ENCODE peak calls at places on chromosomes 4 and X, in eight cellular contexts. W is neural progenitor cell; G is sigmoid colon; F is small intestine; T is IMR-90; E is tibial nerve; V is effector memory CD4-positive, alpha-beta T cell; Z is CD8-positive, alpha-beta T cell. Y is an unnamed sample.

GRCh38 chr4:153153339-153153851 is 50.8 kb upstream of the TRIM2 start:
- DNase-seq in W (peak; percentile 85), G (no peak), F (peak; percentile 68), T (peak; percentile 7), E (no peak), V (peak; percentile 59), Z (peak; percentile 53), Y (no peak)

GRCh38 chrX:107659768-107660167 is 31.5 kb downstream of the PRPS1 start:
- DNase-seq in W (no peak), G (no peak), F (peak; percentile 55), T (peak; percentile 64), E (peak; percentile 43), V (no peak), Z (no peak), Y (no peak)

GRCh38 chr4:8274772-8275241 is 5.3 kb downstream of the HTRA3 start:
- DNase-seq in W (peak; percentile 95), G (peak; percentile 98), F (peak; percentile 18), T (peak; percentile 93), E (peak; percentile 83), V (no peak), Z (no peak), Y (peak; percentile 97)

GRCh38 chr4:11073621-11074051 is 355.1 kb downstream of the HS3ST1 start:
- DNase-seq in W (no peak), G (no peak), F (peak; percentile 15), T (no peak), E (peak; percentile 68), V (no peak), Z (no peak), Y (no peak)

GRCh38 chrX:115650916-115651315 is 89.9 kb downstream of the PLS3 start:
- DNase-seq in W (peak; percentile 74), G (no peak), F (peak; percentile 11), T (peak; percentile 47), E (peak; percentile 27), V (no peak), Z (no peak), Y (no peak)

GRCh38 chr4:22695917-22696316 is 3.2 kb downstream of the GBA3 start:
- DNase-seq in W (no peak), G (no peak), F (peak; percentile 87), T (no peak), E (no peak), V (no peak), Z (no peak), Y (no peak)

GRCh38 chr4:127997534-127998388 is 32.6 kb downstream of the ABHD18 start:
- DNase-seq in W (no peak), G (no peak), F (no peak), T (peak; percentile 63), E (no peak), V (no peak), Z (no peak), Y (no peak)

GRCh38 chrX:68710870-68711576 is 63.6 kb downstream of the STARD8 start:
- DNase-seq in W (peak; percentile 68), G (peak; percentile 77), F (peak; percentile 54), T (peak; percentile 53), E (peak; percentile 28), V (no peak), Z (no peak), Y (no peak)

GRCh38 chrX:133660356-133660755 is 245.1 kb upstream of the GPC4 start:
- DNase-seq in W (no peak), G (no peak), F (no peak), T (peak; percentile 48), E (no peak), V (no peak), Z (no peak), Y (no peak)

GRCh38 chrX:16589211-16589610 is 60.7 kb upstream of the S100G start:
- DNase-seq in W (no peak), G (no peak), F (no peak), T (peak; percentile 76), E (peak; percentile 57), V (no peak), Z (no peak), Y (no peak)

GRCh38 chr4:78528327-78528726 is 23.2 kb upstream of the ANXA3 start:
- DNase-seq in W (no peak), G (no peak), F (no peak), T (peak; percentile 73), E (no peak), V (no peak), Z (no peak), Y (no peak)

GRCh38 chr4:37687175-37687525 is 974 bp upstream of the RELL1 start:
- DNase-seq in W (peak; percentile 18), G (no peak), F (no peak), T (no peak), E (no peak), V (no peak), Z (no peak), Y (peak; percentile 75)

GRCh38 chr4:121736735-121737351 is 28.1 kb downstream of the SMIM43 start:
- DNase-seq in W (peak; percentile 62), G (no peak), F (peak; percentile 24), T (peak; percentile 70), E (peak; percentile 87), V (no peak), Z (no peak), Y (no peak)

GRCh38 chrX:41014776-41015175 is 70.5 kb upstream of the USP9X start:
- DNase-seq in W (no peak), G (no peak), F (no peak), T (peak; percentile 45), E (no peak), V (no peak), Z (no peak), Y (no peak)

GRCh38 chrX:32530802-32531403 is 680.4 kb downstream of the DMD start:
- DNase-seq in W (peak; percentile 79), G (no peak), F (peak; percentile 14), T (peak; percentile 52), E (peak; percentile 46), V (no peak), Z (no peak), Y (no peak)

GRCh38 chr4:19375405-19375804 is 876.3 kb upstream of the SLIT2 start:
- DNase-seq in W (no peak), G (no peak), F (no peak), T (no peak), E (no peak), V (no peak), Z (no peak), Y (no peak)

GRCh38 chrX:30153175-30153880 is 62.0 kb upstream of the MAGEB2 start:
- DNase-seq in W (no peak), G (no peak), F (no peak), T (no peak), E (no peak), V (no peak), Z (no peak), Y (no peak)

GRCh38 chr4:138222041-138222440 is 20.1 kb downstream of the SLC7A11 start:
- DNase-seq in W (no peak), G (no peak), F (no peak), T (peak; percentile 93), E (no peak), V (no peak), Z (no peak), Y (no peak)

GRCh38 chrX:107773906-107774435 is 1.6 kb downstream of the TSC22D3 start:
- DNase-seq in W (no peak), G (no peak), F (peak; percentile 4), T (no peak), E (no peak), V (no peak), Z (no peak), Y (no peak)

GRCh38 chr4:183686461-183686860 is 27.4 kb downstream of the TRAPPC11 start:
- DNase-seq in W (no peak), G (no peak), F (peak; percentile 2), T (no peak), E (no peak), V (no peak), Z (no peak), Y (no peak)
- H3K4me3 ChIP-seq in W (no peak overlapping the region), G (no peak overlapping the region), F (no peak overlapping the region), T (no peak overlapping the region), E (no peak overlapping the region), V (no peak overlapping the region), Z (no peak overlapping the region), Y (no peak overlapping the region)

GRCh38 chr4:2994917-2995316 is 31.5 kb downstream of the GRK4 start:
- DNase-seq in W (no peak), G (no peak), F (no peak), T (no peak), E (no peak), V (no peak), Z (no peak), Y (no peak)
- H3K4me1 ChIP-seq in W (no peaks in the 10 kb centered on the region), G (no peaks in the 10 kb centered on the region), F (no peaks in the 10 kb centered on the region), T (no peaks in the 10 kb centered on the region), E (no peaks in the 10 kb centered on the region), V (no peaks in the 10 kb centered on the region), Z (no peaks in the 10 kb centered on the region), Y (no peaks in the 10 kb centered on the region)

GRCh38 chr4:82706349-82707000 is 92.1 kb downstream of the SCD5 start:
- DNase-seq in W (no peak), G (no peak), F (no peak), T (no peak), E (no peak), V (no peak), Z (no peak), Y (no peak)

GRCh38 chr4:82711158-82711785 is 87.3 kb downstream of the SCD5 start:
- DNase-seq in W (no peak), G (no peak), F (no peak), T (no peak), E (no peak), V (no peak), Z (no peak), Y (no peak)

GRCh38 chr4:82710202-82710929 is 88.2 kb downstream of the SCD5 start:
- DNase-seq in W (peak; percentile 18), G (no peak), F (no peak), T (no peak), E (no peak), V (no peak), Z (no peak), Y (no peak)

GRCh38 chr4:82705881-82706280 is 92.7 kb downstream of the SCD5 start:
- DNase-seq in W (no peak), G (no peak), F (no peak), T (no peak), E (no peak), V (no peak), Z (no peak), Y (no peak)

GRCh38 chr4:82708982-82709381 is 89.6 kb downstream of the SCD5 start:
- DNase-seq in W (no peak), G (no peak), F (no peak), T (no peak), E (no peak), V (no peak), Z (no peak), Y (no peak)
- H3K27ac ChIP-seq in W (no peak overlapping the region), G (no peak overlapping the region), F (no peak overlapping the region), T (no peak overlapping the region), E (no peak overlapping the region), V (no peak overlapping the region), Z (no peak overlapping the region), Y (no peak overlapping the region)

DNA sequence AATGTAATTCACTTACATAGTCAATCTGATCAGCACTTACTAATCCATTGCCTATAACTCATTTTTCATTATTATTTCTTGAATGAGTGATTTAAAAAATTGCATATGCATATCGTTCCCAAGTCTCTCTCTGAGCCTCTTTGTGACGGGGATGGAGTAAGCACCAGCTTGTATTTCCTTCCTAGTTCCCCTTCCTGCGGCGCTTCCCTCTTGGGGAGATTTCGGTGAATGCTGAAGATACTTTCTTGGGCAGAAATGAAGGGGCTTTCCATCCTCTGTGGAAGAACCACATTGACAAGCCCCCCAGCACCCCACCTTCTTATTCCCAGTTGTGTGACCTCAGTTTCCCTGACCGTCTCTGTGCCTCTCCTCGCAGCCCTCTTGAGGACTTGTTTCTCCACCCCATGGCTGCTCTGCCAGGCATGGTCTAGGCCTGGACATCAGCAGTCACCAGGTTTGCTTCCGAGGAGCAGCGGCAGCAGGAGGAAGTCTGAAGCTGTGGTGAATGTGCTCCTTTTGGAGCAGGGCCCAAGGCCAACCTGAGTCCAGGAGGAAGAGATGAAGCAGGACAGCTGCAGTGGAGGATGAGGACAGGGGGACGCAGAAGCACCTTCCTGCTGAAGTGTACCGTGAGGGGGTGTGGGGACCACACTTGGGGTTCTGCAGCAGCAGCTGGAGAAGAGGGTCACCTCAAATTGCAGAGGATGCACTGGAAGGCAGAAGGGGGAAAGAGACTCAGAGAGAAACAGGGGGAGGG is 124.9 kb downstream of the IRF2 start:
- DNase-seq in W (no peak), G (no peak), F (peak; percentile 70), T (no peak), E (no peak), V (no peak), Z (no peak), Y (no peak)
- H3K4me3 ChIP-seq in W (no peak overlapping the region), G (no peak overlapping the region), F (no peak overlapping the region), T (no peak overlapping the region), E (no peak overlapping the region), V (no peak overlapping the region), Z (no peak overlapping the region), Y (no peak overlapping the region)

Y was measured in esophagus muscularis mucosa.